ENCODE peak calls at places on chromosomes 1 and 21, in six cellular contexts. N is OCI-LY7; L is RWPE1; H is activated CD8-positive, alpha-beta memory T cell treated with anti-CD3 and anti-CD28 coated beads for 48 hours; W is stimulated activated CD4-positive, alpha-beta T cell treated with anti-CD3 and anti-CD28 coated beads, Interleukin-2, amount 100 ng/mL, for 24 hours; R is NCI-H748 treated with DMSO at 0.1 percent for 48 hours. F is an unnamed sample.

GRCh38 chr1:6483010-6483760 is 8.3 kb downstream of the PLEKHG5 start:
- DNase-seq in N (no peak), L (no peak), H (no peak), W (no peak), R (no peak), F (no peak)

GRCh38 chr1:35832515-35832914 is 24.7 kb downstream of the AGO4 start:
- DNase-seq in N (no peak), L (no peak), H (no peak), W (no peak), R (no peak), F (no peak)

GRCh38 chr1:64917328-64917861 is 49.0 kb downstream of the JAK1 start:
- DNase-seq in N (peak; percentile 37), L (peak; percentile 76), H (no peak), W (no peak), R (no peak), F (no peak)

GRCh38 chr1:176897350-176898236 is 266.9 kb downstream of the ASTN1 start:
- DNase-seq in N (peak; percentile 67), L (peak; percentile 70), H (peak; percentile 2), W (peak; percentile 58), R (peak; percentile 41), F (no peak)

GRCh38 chr1:160657477-160657820 is 10.6 kb upstream of the SLAMF1 start:
- DNase-seq in N (no peak), L (no peak), H (no peak), W (no peak), R (no peak), F (no peak)

GRCh38 chr1:203992440-203992839 is 80.5 kb upstream of the SOX13 start:
- DNase-seq in N (no peak), L (no peak), H (no peak), W (no peak), R (no peak), F (no peak)

GRCh38 chr1:16165548-16165947 is 9.7 kb upstream of the EPHA2 start:
- DNase-seq in N (peak; percentile 8), L (no peak), H (no peak), W (no peak), R (no peak), F (no peak)

GRCh38 chr21:41552254-41552653 is 44.3 kb upstream of the TMPRSS2 start:
- DNase-seq in N (no peak), L (no peak), H (no peak), W (no peak), R (no peak), F (no peak)

GRCh38 chr1:235011064-235011598 is 117.5 kb downstream of the TOMM20 start:
- DNase-seq in N (peak; percentile 74), L (no peak), H (peak; percentile 61), W (peak; percentile 74), R (no peak), F (no peak)

GRCh38 chr1:59178339-59178744 is 118.6 kb upstream of the FGGY start:
- DNase-seq in N (no peak), L (no peak), H (no peak), W (no peak), R (no peak), F (no peak)

GRCh38 chr1:236016083-236016482 is 48.8 kb downstream of the NID1 start:
- DNase-seq in N (no peak), L (no peak), H (no peak), W (no peak), R (no peak), F (no peak)

GRCh38 chr1:38009088-38009840 is 3.3 kb upstream of the UTP11 start:
- DNase-seq in N (no peak), L (no peak), H (peak; percentile 41), W (peak; percentile 42), R (no peak), F (no peak)

GRCh38 chr1:168767885-168768584 is 39.0 kb upstream of the DPT start:
- DNase-seq in N (no peak), L (no peak), H (no peak), W (no peak), R (no peak), F (no peak)

GRCh38 chr1:40842201-40842600 is 20.0 kb downstream of the CITED4 start:
- DNase-seq in N (no peak), L (no peak), H (no peak), W (no peak), R (no peak), F (no peak)

GRCh38 chr1:53271446-53272090 is 33.2 kb upstream of the MAGOH start:
- DNase-seq in N (no peak), L (no peak), H (no peak), W (no peak), R (no peak), F (no peak)

GRCh38 chr1:61480273-61480672 is 244.7 kb downstream of the TM2D1 start:
- DNase-seq in N (no peak), L (no peak), H (no peak), W (no peak), R (no peak), F (no peak)

GRCh38 chr1:29893806-29894205 is 657.5 kb downstream of the PTPRU start:
- DNase-seq in N (no peak), L (no peak), H (no peak), W (no peak), R (no peak), F (no peak)

GRCh38 chr1:180482425-180483275 is 19.7 kb downstream of the ACBD6 start:
- DNase-seq in N (peak; percentile 67), L (peak; percentile 36), H (no peak), W (no peak), R (peak; percentile 51), F (no peak)

F was measured in epithelial cell of prostate.